ENCODE peak calls at places on chromosomes 6 and 20, in seven cellular contexts. O, P, C, X, H, A and R are unnamed samples. For H3K4me1, the result is how much of the 10 kb centered on the place peaks cover.

GRCh38 chr6:110319843-110320242 is 38.3 kb downstream of the METTL24 start:
- DNase-seq in O (no peak), P (no peak), C (no peak), X (no peak), H (no peak), A (no peak), R (no peak)

GRCh38 chr6:139801571-139802321 is 427.3 kb upstream of the CITED2 start:
- DNase-seq in O (no peak), P (no peak), C (no peak), X (no peak), H (no peak), A (no peak), R (no peak)

GRCh38 chr6:148037496-148037895 is 305.1 kb upstream of the SASH1 start:
- DNase-seq in O (no peak), P (no peak), C (no peak), X (no peak), H (no peak), A (peak), R (no peak)

GRCh38 chr6:36029464-36029863 is 1.9 kb downstream of the MAPK14 start:
- DNase-seq in O (no peak), P (no peak), C (no peak), X (no peak), H (no peak), A (no peak), R (no peak)

GRCh38 chr20:38728911-38729642 is 4.8 kb downstream of the SLC32A1 start:
- DNase-seq in O (no peak), P (no peak), C (no peak), X (no peak), H (no peak), A (no peak), R (no peak)

GRCh38 chr6:7587631-7588100 is 2.3 kb upstream of the SNRNP48 start:
- DNase-seq in O (peak), P (no peak), C (no peak), X (no peak), H (no peak), A (no peak), R (no peak)

GRCh38 chr6:170480045-170480714 is 72.9 kb downstream of the PSMB1 start:
- DNase-seq in O (no peak), P (peak), C (no peak), X (no peak), H (no peak), A (no peak), R (no peak)

GRCh38 chr20:50636601-50637539 is 54.5 kb downstream of the RIPOR3 start:
- DNase-seq in O (no peak), P (no peak), C (no peak), X (no peak), H (no peak), A (peak), R (no peak)

GRCh38 chr6:165774903-165775608 is 112.0 kb upstream of the PDE10A start:
- DNase-seq in O (no peak), P (no peak), C (no peak), X (no peak), H (no peak), A (no peak), R (peak)

GRCh38 chr6:78967191-78967590 is 99.8 kb downstream of the IRAK1BP1 start:
- DNase-seq in O (no peak), P (no peak), C (no peak), X (no peak), H (no peak), A (no peak), R (peak)

GRCh38 chr6:88165877-88166492 is at the start of gene CNR1:
- DNase-seq in O (peak), P (no peak), C (peak), X (peak), H (no peak), A (peak), R (peak)

GRCh38 chr6:11598687-11599086 is 61.1 kb downstream of the TMEM170B start:
- DNase-seq in O (no peak), P (no peak), C (peak), X (no peak), H (peak), A (no peak), R (no peak)

GRCh38 chr6:33008944-33009861 is at the start of gene HLA-DOA:
- DNase-seq in O (no peak), P (peak), C (no peak), X (no peak), H (no peak), A (no peak), R (no peak)

GRCh38 chr6:167119680-167120556 is 3.0 kb upstream of the CCR6 start:
- DNase-seq in O (peak), P (no peak), C (no peak), X (no peak), H (no peak), A (no peak), R (no peak)

GRCh38 chr6:30555428-30556005 is 772 bp downstream of the GNL1 start:
- DNase-seq in O (peak), P (peak), C (no peak), X (peak), H (peak), A (peak), R (no peak)

GRCh38 chr6:19880066-19880465 is 42.9 kb downstream of the ID4 start:
- DNase-seq in O (no peak), P (no peak), C (no peak), X (no peak), H (no peak), A (no peak), R (no peak)

GRCh38 chr6:108876929-108877775 is 28.9 kb downstream of the ARMC2 start:
- DNase-seq in O (peak), P (no peak), C (no peak), X (peak), H (peak), A (no peak), R (no peak)

GRCh38 chr6:136403166-136403980 is 113.7 kb upstream of the BCLAF1 start:
- DNase-seq in O (no peak), P (no peak), C (peak), X (no peak), H (no peak), A (no peak), R (no peak)

GRCh38 chr6:81751388-81752083 is 945 bp downstream of the TENT5A start:
- DNase-seq in O (peak), P (no peak), C (peak), X (peak), H (peak), A (peak), R (peak)

GRCh38 chr6:143187173-143187908 is 126.7 kb downstream of the AIG1 start:
- DNase-seq in O (no peak), P (no peak), C (no peak), X (no peak), H (no peak), A (peak), R (no peak)

GRCh38 chr6:116381000-116381399 is 10.3 kb downstream of the DSE start:
- DNase-seq in O (peak), P (no peak), C (no peak), X (no peak), H (no peak), A (no peak), R (no peak)

GRCh38 chr6:99349620-99350141 is at the start of gene FAXC:
- DNase-seq in O (peak), P (no peak), C (peak), X (peak), H (no peak), A (peak), R (peak)

GRCh38 chr6:34574647-34575293 is 18.6 kb upstream of the SPDEF start:
- DNase-seq in O (no peak), P (no peak), C (no peak), X (peak), H (no peak), A (no peak), R (no peak)

GRCh38 chr6:157096522-157096921 is 226.8 kb downstream of the TMEM242 start:
- DNase-seq in O (no peak), P (no peak), C (no peak), X (peak), H (no peak), A (no peak), R (no peak)

GRCh38 chr6:865846-866245 is 172.9 kb upstream of the EXOC2 start:
- DNase-seq in O (no peak), P (no peak), C (no peak), X (no peak), H (no peak), A (no peak), R (no peak)

GRCh38 chr6:37047421-37047931 is 42.0 kb downstream of the FGD2 start:
- DNase-seq in O (no peak), P (no peak), C (no peak), X (no peak), H (no peak), A (no peak), R (no peak)

GRCh38 chr6:22636450-22636849 is 67.1 kb downstream of the HDGFL1 start:
- DNase-seq in O (no peak), P (no peak), C (no peak), X (no peak), H (no peak), A (no peak), R (no peak)

GRCh38 chr6:101391772-101392560 is 1.5 kb upstream of the GRIK2 start:
- DNase-seq in O (no peak), P (no peak), C (no peak), X (no peak), H (no peak), A (no peak), R (no peak)

GRCh38 chr20:38599410-38599882 is 2.2 kb upstream of the ARHGAP40 start:
- DNase-seq in O (no peak), P (no peak), C (no peak), X (peak), H (no peak), A (no peak), R (no peak)

GRCh38 chr6:125700591-125701353 is 48.7 kb upstream of the HEY2 start:
- DNase-seq in O (no peak), P (peak), C (no peak), X (no peak), H (no peak), A (no peak), R (no peak)

GRCh38 chr6:156752666-156753301 is 24.4 kb upstream of the ARID1B start:
- DNase-seq in O (peak), P (no peak), C (no peak), X (no peak), H (no peak), A (no peak), R (peak)

GRCh38 chr6:21798468-21798867 is 204.9 kb downstream of the SOX4 start:
- DNase-seq in O (no peak), P (no peak), C (no peak), X (no peak), H (no peak), A (no peak), R (no peak)

GRCh38 chr6:157036245-157036681 is 259.1 kb downstream of the ARID1B start:
- DNase-seq in O (no peak), P (no peak), C (no peak), X (no peak), H (no peak), A (no peak), R (no peak)

GRCh38 chr6:26286168-26286854 is 78.7 kb upstream of the BTN3A2 start:
- DNase-seq in O (peak), P (no peak), C (no peak), X (peak), H (peak), A (peak), R (peak)

GRCh38 chr6:169866668-169867521 is 115.5 kb downstream of the ERMARD start:
- DNase-seq in O (no peak), P (no peak), C (no peak), X (no peak), H (no peak), A (no peak), R (no peak)

GRCh38 chr6:63764318-63764916 is 128.8 kb downstream of the PHF3 start:
- DNase-seq in O (no peak), P (no peak), C (no peak), X (no peak), H (no peak), A (peak), R (no peak)

GRCh38 chr20:38171301-38172010 is 6.4 kb upstream of the TGM2 start:
- DNase-seq in O (no peak), P (no peak), C (no peak), X (no peak), H (no peak), A (peak), R (no peak)

GRCh38 chr6:156622185-156622584 is 155.0 kb upstream of the ARID1B start:
- DNase-seq in O (no peak), P (no peak), C (no peak), X (no peak), H (no peak), A (no peak), R (no peak)

GRCh38 chr6:56757585-56757984 is 114.9 kb upstream of the DST start:
- DNase-seq in O (peak), P (no peak), C (no peak), X (no peak), H (no peak), A (peak), R (peak)
- H3K4me1 ChIP-seq in O (under half), P (under half), C (under half), X (under half), H (under half), A (half or more), R (under half)

DNA sequence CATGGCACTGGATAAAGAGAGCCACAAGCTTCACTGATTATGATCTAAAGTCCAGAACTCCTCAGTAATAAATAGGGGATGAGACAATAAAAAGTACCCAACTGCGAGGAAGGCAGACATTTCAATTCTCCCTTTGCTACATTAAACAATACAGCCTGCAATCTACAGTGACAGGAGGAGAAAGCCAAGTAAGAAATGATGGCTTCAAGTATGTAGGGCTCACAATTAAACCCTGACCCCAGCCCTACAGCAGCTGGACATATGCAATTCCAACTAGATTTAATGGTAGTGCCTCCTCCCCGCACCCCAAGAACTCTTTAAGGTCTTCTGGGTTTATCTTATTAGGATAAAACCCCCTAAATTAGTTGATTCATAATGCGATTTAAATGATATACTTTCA is 56.9 kb downstream of the OGFRL1 start:
- DNase-seq in O (no peak), P (no peak), C (no peak), X (no peak), H (no peak), A (no peak), R (no peak)
- H3K4me1 ChIP-seq in O (under half), P (under half), C (under half), X (under half), H (under half), A (under half), R (under half)

GRCh38 chr20:23608251-23608846 is 2.6 kb upstream of the CST9 start:
- DNase-seq in O (no peak), P (no peak), C (no peak), X (no peak), H (no peak), A (no peak), R (no peak)

GRCh38 chr20:23606652-23607049 is 934 bp upstream of the CST9 start:
- DNase-seq in O (peak), P (peak), C (peak), X (peak), H (peak), A (peak), R (peak)

GRCh38 chr20:23605867-23606651 is at the start of gene CST9:
- DNase-seq in O (no peak), P (no peak), C (no peak), X (no peak), H (no peak), A (no peak), R (no peak)

GRCh38 chr20:23609486-23610109 is 3.9 kb upstream of the CST9 start:
- DNase-seq in O (no peak), P (peak), C (no peak), X (no peak), H (no peak), A (no peak), R (no peak)

DNA sequence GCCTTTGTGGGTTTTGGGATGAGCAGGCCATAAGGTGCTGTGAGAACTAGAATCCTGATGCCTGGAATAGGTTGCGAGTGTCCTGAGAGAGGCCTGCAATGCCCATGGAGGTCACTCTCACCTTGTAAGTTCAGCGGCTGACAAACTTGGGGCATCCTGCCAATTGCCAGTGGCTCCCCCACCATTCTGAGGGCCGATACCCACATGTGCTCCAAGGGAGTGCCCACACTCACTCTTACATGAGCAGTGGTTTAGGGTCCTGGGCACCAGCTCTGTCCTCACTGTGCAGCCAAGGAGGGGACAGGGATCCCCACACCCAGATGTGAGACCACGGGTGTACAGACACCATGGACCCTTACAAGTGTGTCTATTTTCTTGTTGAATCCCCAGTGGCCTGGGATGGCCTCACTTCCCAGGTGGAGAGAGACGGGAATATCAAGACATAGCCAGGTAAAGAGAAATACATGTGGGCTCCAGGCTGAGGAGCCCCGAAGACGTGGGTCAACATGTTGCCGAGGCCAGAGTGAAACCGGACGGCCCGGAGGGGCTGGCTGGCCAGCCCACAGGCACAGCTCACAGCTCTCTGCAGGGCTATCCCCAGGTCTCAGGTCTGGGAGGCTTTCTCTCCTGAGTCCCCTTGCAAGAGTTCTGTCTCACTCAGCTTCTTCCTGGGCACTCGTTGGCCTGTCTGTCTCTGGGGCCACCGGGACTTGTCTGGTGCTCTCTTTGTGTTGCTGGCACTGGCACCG is 2.0 kb upstream of the CST9 start:
- DNase-seq in O (no peak), P (no peak), C (no peak), X (no peak), H (no peak), A (no peak), R (no peak)
- H3K4me1 ChIP-seq in O (under half), P (under half), C (under half), X (under half), H (under half), A (under half), R (under half)

DNA sequence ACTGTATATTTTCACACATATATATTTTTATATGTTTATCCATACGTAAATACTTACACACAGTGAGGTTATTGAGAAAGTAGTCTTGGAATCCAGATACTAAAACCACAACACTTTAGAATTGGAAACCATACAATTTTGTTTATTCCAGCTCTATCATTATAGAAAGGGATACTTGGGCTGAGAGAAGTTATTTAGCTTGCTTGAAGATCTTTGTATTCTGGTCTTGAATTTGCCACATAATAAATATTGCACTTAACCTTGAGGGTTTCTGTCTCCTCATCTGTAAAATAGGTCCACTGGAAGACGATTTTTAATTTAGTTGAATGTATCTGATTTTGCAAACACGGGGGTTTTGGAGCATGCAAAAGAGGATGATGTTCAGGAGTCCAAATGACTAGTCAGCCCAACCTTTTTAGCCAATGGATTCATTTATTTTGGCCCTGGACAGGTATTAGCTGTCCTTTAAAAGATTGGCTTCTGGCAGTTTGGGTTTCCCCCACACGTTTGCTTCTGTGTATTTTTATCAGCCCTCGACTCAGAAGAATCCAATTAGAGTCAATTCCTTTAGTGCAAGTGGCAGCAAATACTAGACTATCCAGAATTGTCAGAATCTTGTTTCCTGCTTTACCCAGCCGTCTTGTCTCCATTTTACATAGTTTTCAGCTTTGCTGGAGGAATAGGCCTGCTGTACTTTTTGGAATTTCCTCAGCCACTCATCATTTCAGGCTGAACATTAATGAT is 62.4 kb upstream of the ZNF217 start:
- DNase-seq in O (no peak), P (no peak), C (no peak), X (no peak), H (no peak), A (no peak), R (no peak)
- H3K4me1 ChIP-seq in O (half or more), P (under half), C (half or more), X (half or more), H (under half), A (under half), R (half or more)

GRCh38 chr6:127131772-127132171 is 13.3 kb downstream of the RSPO3 start:
- DNase-seq in O (no peak), P (no peak), C (no peak), X (no peak), H (no peak), A (no peak), R (no peak)

GRCh38 chr6:127131275-127131674 is 12.8 kb downstream of the RSPO3 start:
- DNase-seq in O (no peak), P (no peak), C (no peak), X (no peak), H (no peak), A (no peak), R (no peak)

GRCh38 chr6:127124196-127124595 is 5.7 kb downstream of the RSPO3 start:
- DNase-seq in O (no peak), P (no peak), C (no peak), X (no peak), H (no peak), A (no peak), R (no peak)

GRCh38 chr6:127129281-127129680 is 10.8 kb downstream of the RSPO3 start:
- DNase-seq in O (no peak), P (no peak), C (no peak), X (no peak), H (no peak), A (no peak), R (no peak)

GRCh38 chr6:127128066-127128465 is 9.6 kb downstream of the RSPO3 start:
- DNase-seq in O (no peak), P (no peak), C (no peak), X (no peak), H (no peak), A (no peak), R (no peak)
- H3K4me1 ChIP-seq in O (under half), P (under half), C (half or more), X (under half), H (under half), A (under half), R (under half)